ENCODE peak calls at places on chromosomes 1 and 21, in seven cellular contexts. G, O, H, M, U, L and A are unnamed samples.

GRCh38 chr1:203797948-203798347 is 2.5 kb downstream of the ZBED6 start:
- DNase-seq in H (no peak), O (peak), L (no peak), U (no peak), G (no peak), M (no peak), A (no peak)

GRCh38 chr1:163131981-163132380 is 62.8 kb downstream of the RGS4 start:
- DNase-seq in H (no peak), O (no peak), U (no peak), M (no peak), G (no peak), L (no peak), A (no peak)

GRCh38 chr1:109133815-109134214 is 19.9 kb downstream of the ELAPOR1 start:
- DNase-seq in L (no peak), O (no peak), U (no peak), H (no peak), G (no peak), M (peak), A (no peak)

GRCh38 chr1:43337588-43337987 is at the start of gene MPL:
- DNase-seq in L (no peak), O (no peak), H (no peak), G (no peak), M (no peak), U (no peak), A (no peak)

GRCh38 chr1:234599617-234600417 is 10.2 kb downstream of the IRF2BP2 start:
- DNase-seq in H (peak), M (peak), G (no peak), O (peak), U (peak), L (peak), A (peak)

GRCh38 chr1:160862151-160863061 is at the start of gene CD244:
- DNase-seq in H (no peak), O (no peak), L (no peak), G (no peak), M (no peak), U (no peak), A (no peak)

GRCh38 chr1:11535761-11536572 is 57.0 kb downstream of the DISP3 start:
- DNase-seq in U (no peak), M (peak), L (no peak), O (no peak), G (no peak), H (no peak), A (peak)

GRCh38 chr1:118335372-118335771 is 150.3 kb upstream of the SPAG17 start:
- DNase-seq in U (peak), G (no peak), H (peak), L (peak), M (peak), O (peak), A (no peak)

GRCh38 chr1:178037510-178038253 is 56.2 kb upstream of the RASAL2 start:
- DNase-seq in G (no peak), L (peak), M (peak), O (peak), U (peak), H (no peak), A (peak)

GRCh38 chr1:68178821-68179490 is 53.4 kb downstream of the WLS start:
- DNase-seq in L (peak), H (no peak), M (peak), U (peak), O (peak), G (no peak), A (no peak)

GRCh38 chr1:23224721-23225648 is 7.7 kb upstream of the HTR1D start:
- DNase-seq in H (no peak), O (peak), G (no peak), M (peak), U (peak), L (peak), A (no peak)

GRCh38 chr1:85200367-85200869 is 398 bp downstream of the SYDE2 start:
- DNase-seq in U (peak), G (no peak), H (no peak), M (no peak), L (peak), O (no peak), A (no peak)

GRCh38 chr1:185409763-185410528 is 92.9 kb upstream of the IVNS1ABP start:
- DNase-seq in L (no peak), M (peak), U (no peak), O (no peak), H (no peak), G (no peak), A (peak)

GRCh38 chr1:112262301-112262700 is 133.7 kb upstream of the CTTNBP2NL start:
- DNase-seq in H (no peak), G (no peak), O (no peak), M (no peak), U (no peak), L (no peak), A (no peak)

GRCh38 chr1:179816196-179816960 is 61.2 kb downstream of the TOR1AIP2 start:
- DNase-seq in O (peak), L (peak), H (peak), M (peak), G (no peak), U (peak), A (no peak)

GRCh38 chr1:160124709-160125478 is 9.3 kb downstream of the ATP1A2 start:
- DNase-seq in M (peak), O (peak), G (peak), U (peak), H (peak), L (peak), A (peak)

GRCh38 chr1:247295274-247295684 is 36.4 kb downstream of the ZNF496 start:
- DNase-seq in L (peak), G (no peak), M (peak), U (peak), O (peak), H (peak), A (no peak)

GRCh38 chr1:150484861-150485260 is 2.4 kb upstream of the TARS2 start:
- DNase-seq in O (peak), L (peak), M (peak), G (no peak), H (no peak), U (peak), A (peak)

GRCh38 chr1:42937836-42938595 is 20.7 kb downstream of the SLC2A1 start:
- DNase-seq in L (no peak), G (no peak), M (no peak), O (no peak), H (no peak), U (no peak), A (no peak)

GRCh38 chr1:200376521-200376920 is 33.3 kb downstream of the ZNF281 start:
- DNase-seq in O (no peak), G (no peak), L (no peak), H (no peak), M (peak), U (no peak), A (no peak)

GRCh38 chr1:181152892-181153633 is 64.6 kb downstream of the IER5 start:
- DNase-seq in H (peak), M (peak), G (peak), L (peak), O (peak), U (peak), A (no peak)

GRCh38 chr1:56577859-56578663 is 1.3 kb downstream of the PLPP3 start:
- DNase-seq in M (peak), L (peak), H (no peak), U (peak), O (peak), G (no peak), A (peak)

GRCh38 chr1:206912445-206913095 is 9.2 kb downstream of the FCMR start:
- DNase-seq in H (peak), U (peak), O (peak), M (peak), G (peak), L (peak), A (peak)

GRCh38 chr1:152112101-152112884 is 3.0 kb downstream of the TCHH start:
- DNase-seq in M (peak), G (no peak), U (peak), O (peak), H (no peak), L (peak), A (no peak)

GRCh38 chr1:3695326-3696217 is 43.3 kb downstream of the TP73 start:
- DNase-seq in M (peak), L (peak), O (peak), U (no peak), G (no peak), H (no peak), A (peak)

GRCh38 chr1:108829498-108829916 is 27.4 kb downstream of the AKNAD1 start:
- DNase-seq in O (no peak), G (no peak), H (no peak), L (peak), M (peak), U (peak), A (no peak)

DNA sequence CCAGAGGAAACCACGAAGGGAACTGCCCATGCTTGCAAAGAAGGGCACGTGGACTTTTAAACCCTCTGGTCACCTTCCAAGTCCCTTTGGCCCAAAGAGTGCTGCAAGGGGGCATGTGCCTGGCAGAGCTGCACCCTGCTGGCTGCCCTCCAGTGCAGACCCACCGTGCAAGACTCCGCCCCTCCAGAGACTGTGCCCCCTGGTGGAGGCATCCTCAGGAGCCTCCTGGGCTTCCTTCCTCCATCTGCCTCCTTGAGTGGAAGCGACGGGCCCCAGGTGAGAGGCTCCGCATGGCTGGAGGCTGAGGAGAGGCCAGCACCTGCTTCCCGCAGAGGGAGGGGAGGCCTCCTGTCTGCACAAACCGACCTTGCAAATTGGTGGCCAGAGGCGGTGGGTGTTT is 100.7 kb downstream of the CRYAA start:
- DNase-seq in L (no peak), M (no peak), O (no peak), U (no peak), H (no peak), G (no peak), A (peak)
- TF ChIP-seq CTCF in L (peak), M (peak), O (peak), U (peak), H (peak), G (peak), A (no peak)

GRCh38 chr21:42412636-42412933 is 8.9 kb downstream of the UBASH3A start:
- DNase-seq in U (no peak), O (no peak), M (no peak), H (no peak), G (no peak), L (no peak), A (no peak)

GRCh38 chr21:42411197-42411869 is 7.6 kb downstream of the UBASH3A start:
- DNase-seq in G (no peak), L (no peak), O (no peak), M (no peak), U (no peak), H (no peak), A (no peak)

GRCh38 chr21:42413500-42413899 is 9.8 kb downstream of the UBASH3A start:
- DNase-seq in H (no peak), L (no peak), U (no peak), M (no peak), O (no peak), G (no peak), A (no peak)

GRCh38 chr21:42413093-42413492 is 9.4 kb downstream of the UBASH3A start:
- DNase-seq in H (no peak), L (no peak), O (no peak), M (no peak), G (no peak), U (no peak), A (no peak)

DNA sequence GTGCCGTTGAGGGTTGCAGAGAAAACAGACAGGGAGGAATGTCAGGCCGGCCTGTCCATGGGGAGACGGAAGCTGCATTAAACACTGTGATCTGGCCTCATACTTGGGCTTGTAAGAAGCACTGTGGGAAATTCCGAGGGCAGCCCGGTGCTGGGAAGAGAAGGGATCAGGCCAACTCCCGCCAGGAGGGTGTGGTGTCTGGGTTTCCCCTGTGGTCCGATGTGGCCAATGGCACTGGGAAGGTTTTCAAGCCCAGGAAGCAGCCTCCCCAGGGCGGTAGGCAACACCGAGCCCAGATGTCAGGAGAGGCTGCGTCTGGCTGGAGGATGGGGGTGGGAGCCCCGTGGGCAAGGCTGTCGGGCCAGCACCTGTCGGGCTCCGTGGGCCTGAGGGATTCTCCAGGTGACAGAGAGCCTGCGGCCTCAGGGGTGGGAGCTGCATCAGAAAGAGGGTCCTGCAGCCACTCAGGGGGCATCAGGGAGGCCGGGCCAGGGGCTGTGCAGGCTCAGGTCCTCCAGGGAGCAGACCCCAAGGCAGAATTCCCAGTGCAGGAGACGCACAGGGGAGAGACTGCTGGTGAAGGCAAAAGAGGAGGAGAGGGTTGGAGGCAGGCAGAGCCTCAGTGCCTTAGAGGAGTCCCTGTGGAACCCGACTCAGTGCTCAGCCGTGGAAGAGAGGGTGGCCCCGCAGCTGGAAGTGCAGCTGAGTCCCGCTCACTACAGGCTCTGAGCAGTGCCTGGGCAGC is 8.4 kb downstream of the UBASH3A start:
- DNase-seq in U (peak), H (no peak), M (no peak), O (peak), G (no peak), L (no peak), A (no peak)
- TF ChIP-seq CTCF in U (no peak), H (no peak), M (no peak), O (no peak), G (no peak), L (no peak), A (no peak)

GRCh38 chr1:153922076-153922837 is 515 bp downstream of the GATAD2B start:
- DNase-seq in M (peak), O (no peak), U (peak), L (no peak), G (no peak), H (no peak), A (peak)
- TF ChIP-seq CTCF in M (no peak), O (peak), U (peak), L (peak), G (peak), H (no peak), A (no peak)

GRCh38 chr1:8223531-8223930 is 94.4 kb upstream of the SLC45A1 start:
- DNase-seq in G (no peak), L (no peak), H (no peak), M (no peak), U (no peak), O (no peak), A (no peak)

GRCh38 chr1:8230284-8230605 is 87.7 kb upstream of the SLC45A1 start:
- DNase-seq in U (no peak), M (no peak), H (no peak), G (no peak), O (no peak), L (no peak), A (no peak)

GRCh38 chr1:8232036-8232757 is 85.7 kb upstream of the SLC45A1 start:
- DNase-seq in U (no peak), H (no peak), G (no peak), O (peak), M (peak), L (no peak), A (no peak)

GRCh38 chr1:8226747-8227146 is 91.2 kb upstream of the SLC45A1 start:
- DNase-seq in M (no peak), U (no peak), H (no peak), L (no peak), O (no peak), G (no peak), A (no peak)

GRCh38 chr1:8228253-8228652 is 89.7 kb upstream of the SLC45A1 start:
- DNase-seq in G (no peak), M (no peak), H (no peak), U (no peak), O (no peak), L (no peak), A (no peak)
- TF ChIP-seq CTCF in G (no peak), M (no peak), H (no peak), U (no peak), O (no peak), L (no peak), A (no peak)

GRCh38 chr1:31957701-31958674 is 19.8 kb upstream of the PTP4A2 start:
- DNase-seq in U (no peak), O (no peak), L (no peak), H (no peak), G (no peak), M (no peak), A (no peak)

GRCh38 chr1:31952825-31953220 is 14.7 kb upstream of the PTP4A2 start:
- DNase-seq in O (no peak), G (no peak), U (no peak), L (no peak), M (no peak), H (no peak), A (no peak)

GRCh38 chr1:31959521-31959920 is 21.4 kb upstream of the PTP4A2 start:
- DNase-seq in L (no peak), U (no peak), O (no peak), G (no peak), H (no peak), M (no peak), A (no peak)

GRCh38 chr1:31954607-31955283 is 16.6 kb upstream of the PTP4A2 start:
- DNase-seq in M (peak), H (peak), O (peak), G (peak), L (peak), U (peak), A (peak)

DNA sequence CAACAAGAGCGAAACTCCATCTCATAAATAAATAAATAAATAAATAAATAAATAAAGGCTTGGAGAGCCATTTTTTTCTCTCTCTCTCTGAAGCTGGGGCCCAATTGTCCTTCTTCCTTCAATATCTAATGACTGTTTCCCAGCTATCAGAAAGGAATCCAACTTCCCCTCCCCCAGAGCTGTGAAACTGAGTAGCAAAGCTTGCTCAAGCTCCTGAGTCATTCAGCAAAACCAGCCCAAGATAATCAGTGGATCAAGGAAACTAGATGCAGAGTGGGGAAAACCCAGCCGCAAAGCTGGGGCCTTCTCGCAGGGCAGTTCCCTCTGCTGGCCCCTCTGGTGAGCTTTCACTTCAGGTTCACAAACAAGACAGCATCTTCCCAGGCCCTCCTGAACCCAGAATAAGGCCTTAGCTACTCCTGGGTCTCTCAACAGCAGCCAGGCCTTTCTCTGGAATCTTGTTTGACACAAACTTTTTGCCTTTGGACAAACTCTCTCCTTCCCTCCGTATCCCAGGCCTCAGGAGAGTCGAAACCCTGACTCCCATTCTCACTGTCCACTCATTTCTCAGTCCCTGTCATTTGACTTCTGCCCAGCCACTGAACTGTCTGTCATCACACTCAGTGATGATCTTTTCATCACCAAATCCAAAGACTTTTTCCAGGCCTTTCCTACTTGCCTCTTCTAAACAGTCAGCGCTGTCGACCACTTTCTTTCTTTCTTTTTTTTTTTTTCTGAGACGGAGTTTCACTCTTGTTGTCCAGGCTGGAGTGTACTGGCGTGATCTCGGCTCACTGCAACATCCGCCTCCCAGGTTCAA is 18.0 kb upstream of the PTP4A2 start:
- DNase-seq in L (peak), G (peak), H (peak), O (peak), U (peak), M (peak), A (peak)
- TF ChIP-seq CTCF in L (peak), G (peak), H (peak), O (peak), U (peak), M (peak), A (no peak)

GRCh38 chr1:18945401-18945849 is 11.1 kb downstream of the IFFO2 start:
- DNase-seq in G (no peak), L (no peak), M (peak), U (peak), H (no peak), O (peak), A (no peak)

GRCh38 chr1:18942340-18942739 is 14.1 kb downstream of the IFFO2 start:
- DNase-seq in O (no peak), H (no peak), L (peak), G (no peak), M (no peak), U (no peak), A (no peak)

GRCh38 chr1:18944810-18945209 is 11.7 kb downstream of the IFFO2 start:
- DNase-seq in U (no peak), G (no peak), O (no peak), L (no peak), M (no peak), H (no peak), A (no peak)

GRCh38 chr1:18943162-18943561 is 13.3 kb downstream of the IFFO2 start:
- DNase-seq in H (no peak), M (no peak), L (no peak), U (no peak), G (no peak), O (no peak), A (no peak)

GRCh38 chr1:18943914-18944572 is 12.4 kb downstream of the IFFO2 start:
- DNase-seq in U (no peak), O (no peak), H (no peak), L (no peak), G (no peak), M (no peak), A (no peak)
- TF ChIP-seq CTCF in U (no peak), O (no peak), H (no peak), L (no peak), G (no peak), M (no peak), A (no peak)

DNA sequence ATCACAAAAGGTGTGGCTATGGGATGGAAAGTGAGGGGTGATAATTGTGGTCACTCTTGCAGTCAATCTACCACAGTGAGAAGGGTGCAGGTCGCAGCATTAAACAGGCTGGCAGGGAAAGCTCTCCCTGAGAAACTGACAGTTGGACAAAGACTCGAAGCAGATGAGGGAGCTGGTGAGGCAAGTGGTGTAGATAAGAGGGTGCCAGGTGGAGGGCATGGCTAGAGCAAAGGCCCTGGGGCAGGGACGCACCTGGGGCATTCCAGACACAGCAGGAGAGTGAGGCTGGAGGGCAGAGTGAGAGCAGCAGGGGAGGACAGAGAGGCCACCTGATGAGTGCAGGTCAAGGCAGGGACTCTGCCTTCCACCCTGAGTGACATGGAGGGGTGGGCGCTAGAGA is 264.8 kb downstream of the PRDM2 start:
- DNase-seq in O (no peak), L (no peak), G (no peak), M (no peak), H (no peak), U (no peak), A (no peak)
- TF ChIP-seq CTCF in O (no peak), L (no peak), G (no peak), M (no peak), H (no peak), U (no peak), A (no peak)